ENCODE peak calls at places on chromosomes 16 and 17, in five cellular contexts. Y, A, M, J and C are unnamed samples.

GRCh38 chr17:76196675-76197074 is 43.6 kb downstream of the RNF157 start:
- DNase-seq in Y (no peak), A (no peak), M (no peak), J (no peak), C (no peak)

GRCh38 chr16:89495121-89495520 is 4.8 kb upstream of the ANKRD11 start:
- DNase-seq in Y (peak), A (no peak), M (no peak), J (no peak), C (no peak)

GRCh38 chr17:38697061-38697820 is 7.8 kb upstream of the MLLT6 start:
- DNase-seq in Y (no peak), A (no peak), M (no peak), J (no peak), C (no peak)

GRCh38 chr17:52227926-52228325 is 69.4 kb upstream of the CA10 start:
- DNase-seq in Y (no peak), A (no peak), M (no peak), J (peak), C (no peak)

GRCh38 chr17:40810505-40810904 is 10.7 kb upstream of the KRT28 start:
- DNase-seq in Y (no peak), A (no peak), M (peak), J (peak), C (peak)

GRCh38 chr16:65388592-65388991 is 266.7 kb upstream of the CDH11 start:
- DNase-seq in Y (no peak), A (no peak), M (no peak), J (no peak), C (no peak)

GRCh38 chr16:51576498-51576897 is 425.4 kb upstream of the SALL1 start:
- DNase-seq in Y (no peak), A (no peak), M (no peak), J (no peak), C (no peak)

GRCh38 chr17:79214459-79214858 is 139.8 kb downstream of the ENGASE start:
- DNase-seq in Y (no peak), A (no peak), M (no peak), J (no peak), C (no peak)